ENCODE peak calls at places on chromosomes 1 and 21, in ten cellular contexts. A is D341Med; P is endothelial cell of umbilical vein; U is amniotic epithelial cell; O is kidney; W is activated CD4-positive, alpha-beta T cell treated with anti-CD3 and anti-CD28 coated beads for 24 hours; E is stimulated activated CD8-positive, alpha-beta memory T cell treated with anti-CD3 and anti-CD28 coated beads, Interleukin-15, amount 100 ng/mL, for 24 hours; M is stimulated activated CD4-positive, alpha-beta T cell treated with anti-CD3 and anti-CD28 coated beads, Interleukin-4, amount 100 ng/mL, for 48 hours; J is NCI-H1417; G is A172. S is an unnamed sample.

GRCh38 chr1:177948336-177948972 is 21.4 kb downstream of the SEC16B start:
- DNase-seq in A (peak; percentile 81), P (peak; percentile 75), U (peak; percentile 59), O (no peak), W (no peak), E (no peak), M (peak; percentile 6), J (peak; percentile 47), G (peak; percentile 78), S (peak; percentile 58)

GRCh38 chr1:188723332-188724020 is 1754.2 kb downstream of the BRINP3 start:
- DNase-seq in A (no peak), P (peak; percentile 57), U (peak; percentile 8), O (no peak), W (no peak), E (no peak), M (no peak), J (no peak), G (no peak), S (no peak)

GRCh38 chr1:243946946-243947345 is 96.9 kb upstream of the AKT3 start:
- DNase-seq in A (peak; percentile 84), P (peak; percentile 52), U (no peak), O (no peak), W (peak; percentile 25), E (no peak), M (peak; percentile 8), J (no peak), G (peak; percentile 33), S (peak; percentile 8)

GRCh38 chr1:8456306-8456912 is 138.5 kb downstream of the SLC45A1 start:
- DNase-seq in A (no peak), P (peak; percentile 78), U (peak; percentile 93), O (no peak), W (no peak), E (no peak), M (no peak), J (no peak), G (peak; percentile 25), S (peak; percentile 36)

GRCh38 chr1:229024528-229025119 is 246.3 kb upstream of the RAB4A start:
- DNase-seq in A (no peak), P (peak; percentile 55), U (peak; percentile 88), O (peak; percentile 78), W (no peak), E (no peak), M (no peak), J (no peak), G (peak; percentile 97), S (peak; percentile 73)

GRCh38 chr1:230119340-230119739 is 52.3 kb downstream of the GALNT2 start:
- DNase-seq in A (no peak), P (no peak), U (no peak), O (no peak), W (no peak), E (no peak), M (no peak), J (no peak), G (no peak), S (no peak)

GRCh38 chr1:222127526-222128152 is 385.8 kb upstream of the DUSP10 start:
- DNase-seq in A (no peak), P (no peak), U (no peak), O (no peak), W (no peak), E (no peak), M (no peak), J (no peak), G (no peak), S (no peak)

GRCh38 chr1:110312188-110313121 is 26.7 kb upstream of the RBM15 start:
- DNase-seq in A (peak; percentile 84), P (peak; percentile 70), U (peak; percentile 77), O (peak; percentile 91), W (peak; percentile 64), E (peak; percentile 33), M (peak; percentile 64), J (peak; percentile 47), G (peak; percentile 50), S (peak; percentile 49)

GRCh38 chr1:235286667-235287066 is 41.3 kb downstream of the ARID4B start:
- DNase-seq in A (no peak), P (no peak), U (peak; percentile 76), O (no peak), W (no peak), E (no peak), M (no peak), J (no peak), G (no peak), S (peak; percentile 40)

GRCh38 chr1:231315887-231316286 is 21.8 kb downstream of the EXOC8 start:
- DNase-seq in A (peak; percentile 74), P (peak; percentile 59), U (peak; percentile 42), O (no peak), W (no peak), E (peak; percentile 19), M (peak; percentile 39), J (no peak), G (peak; percentile 22), S (peak; percentile 8)

GRCh38 chr1:22827666-22828065 is 117.0 kb downstream of the EPHB2 start:
- DNase-seq in A (no peak), P (no peak), U (no peak), O (peak; percentile 24), W (no peak), E (no peak), M (no peak), J (no peak), G (no peak), S (no peak)

GRCh38 chr1:119737040-119737682 is 25.4 kb downstream of the PHGDH start:
- DNase-seq in A (no peak), P (peak; percentile 3), U (peak; percentile 72), O (peak; percentile 50), W (no peak), E (no peak), M (no peak), J (no peak), G (no peak), S (peak; percentile 83)

GRCh38 chr1:26618561-26618960 is 77.3 kb upstream of the ARID1A start:
- DNase-seq in A (no peak), P (no peak), U (no peak), O (no peak), W (no peak), E (no peak), M (no peak), J (no peak), G (no peak), S (no peak)

GRCh38 chr1:32266926-32267645 is 16.0 kb downstream of the LCK start:
- DNase-seq in A (no peak), P (peak; percentile 95), U (peak; percentile 71), O (no peak), W (no peak), E (no peak), M (no peak), J (no peak), G (no peak), S (no peak)

GRCh38 chr1:153532161-153532560 is 3.6 kb downstream of the S100A6 start:
- DNase-seq in A (no peak), P (peak; percentile 25), U (no peak), O (no peak), W (no peak), E (no peak), M (no peak), J (peak; percentile 45), G (no peak), S (no peak)

GRCh38 chr1:145891143-145891542 is 5.5 kb upstream of the ANKRD35 start:
- DNase-seq in A (no peak), P (peak; percentile 72), U (no peak), O (no peak), W (no peak), E (no peak), M (no peak), J (no peak), G (peak; percentile 43), S (peak; percentile 72)

GRCh38 chr1:82838066-82838465 is 1037.3 kb downstream of the ADGRL2 start:
- DNase-seq in A (no peak), P (peak; percentile 63), U (no peak), O (no peak), W (no peak), E (no peak), M (no peak), J (no peak), G (peak; percentile 24), S (peak; percentile 2)

GRCh38 chr21:45580181-45580575 is 37.9 kb upstream of the SLC19A1 start:
- DNase-seq in A (no peak), P (no peak), U (no peak), O (peak; percentile 18), W (no peak), E (no peak), M (no peak), J (no peak), G (no peak), S (no peak)

GRCh38 chr1:153443486-153443885 is 17.0 kb downstream of the S100A7 start:
- DNase-seq in A (no peak), P (no peak), U (no peak), O (no peak), W (no peak), E (no peak), M (no peak), J (no peak), G (no peak), S (no peak)

GRCh38 chr1:226388131-226388530 is 19.8 kb downstream of the PARP1 start:
- DNase-seq in A (no peak), P (no peak), U (no peak), O (no peak), W (no peak), E (no peak), M (no peak), J (no peak), G (no peak), S (no peak)

GRCh38 chr1:208437416-208437815 is 193.2 kb upstream of the PLXNA2 start:
- DNase-seq in A (no peak), P (peak; percentile 49), U (peak; percentile 8), O (no peak), W (no peak), E (no peak), M (no peak), J (no peak), G (peak; percentile 58), S (peak; percentile 60)

GRCh38 chr1:236753554-236753953 is 41.5 kb upstream of the MTR start:
- DNase-seq in A (peak; percentile 67), P (no peak), U (peak; percentile 55), O (no peak), W (no peak), E (no peak), M (no peak), J (peak; percentile 18), G (peak; percentile 55), S (peak; percentile 1)

GRCh38 chr1:164759945-164760584 is 201.1 kb downstream of the PBX1 start:
- DNase-seq in A (no peak), P (no peak), U (no peak), O (no peak), W (no peak), E (no peak), M (no peak), J (no peak), G (no peak), S (no peak)

GRCh38 chr1:77412069-77412793 is 130.4 kb downstream of the AK5 start:
- DNase-seq in A (no peak), P (peak; percentile 83), U (peak; percentile 49), O (no peak), W (no peak), E (no peak), M (no peak), J (no peak), G (peak; percentile 52), S (peak; percentile 63)

GRCh38 chr21:33024278-33025103 is 1.2 kb upstream of the OLIG2 start:
- DNase-seq in A (no peak), P (no peak), U (no peak), O (no peak), W (no peak), E (no peak), M (no peak), J (no peak), G (no peak), S (no peak)

GRCh38 chr1:204326891-204327290 is 32.8 kb downstream of the PLEKHA6 start:
- DNase-seq in A (no peak), P (no peak), U (peak; percentile 61), O (no peak), W (no peak), E (no peak), M (no peak), J (no peak), G (no peak), S (no peak)

GRCh38 chr1:51305371-51305823 is 25.0 kb downstream of the TTC39A start:
- DNase-seq in A (no peak), P (peak; percentile 28), U (no peak), O (no peak), W (no peak), E (no peak), M (no peak), J (no peak), G (no peak), S (no peak)

GRCh38 chr1:225509770-225510169 is 81.9 kb upstream of the LBR start:
- DNase-seq in A (no peak), P (peak; percentile 49), U (no peak), O (no peak), W (no peak), E (no peak), M (no peak), J (no peak), G (peak; percentile 55), S (peak; percentile 56)

S was measured in mammary epithelial cell.